ENCODE peak calls at places on chromosomes 11 and 22, in four cellular contexts. One of them, this sample, is unnamed. For H3K27me3 and H3K4me1, the result is how much of the 10 kb centered on the place peaks cover.

GRCh38 chr22:29316429-29316828 is 932 bp upstream of the RASL10A start:
- DNase-seq in IMR-90: no peak
- DNase-seq in thoracic aorta: no peak
- DNase-seq in prostate gland: no peak
- DNase-seq in this sample: no peak

GRCh38 chr11:57394203-57394602 is 3.8 kb upstream of the PRG2 start:
- DNase-seq in IMR-90: no peak
- DNase-seq in thoracic aorta: no peak
- DNase-seq in prostate gland: no peak
- DNase-seq in this sample: no peak

GRCh38 chr11:125315088-125315740 is 150.7 kb downstream of the PKNOX2 start:
- DNase-seq in thoracic aorta: no peak
- DNase-seq in prostate gland: no peak
- DNase-seq in IMR-90: peak
- DNase-seq in this sample: no peak

GRCh38 chr11:134606251-134606650 is 194.2 kb upstream of the B3GAT1 start:
- DNase-seq in prostate gland: no peak
- DNase-seq in thoracic aorta: no peak
- DNase-seq in IMR-90: no peak
- DNase-seq in this sample: no peak

GRCh38 chr11:102836290-102836875 is 7.0 kb downstream of the MMP3 start:
- DNase-seq in thoracic aorta: no peak
- DNase-seq in IMR-90: peak
- DNase-seq in prostate gland: no peak
- DNase-seq in this sample: no peak

GRCh38 chr22:48197189-48197690 is 1434.8 kb downstream of the TBC1D22A start:
- DNase-seq in IMR-90: no peak
- DNase-seq in prostate gland: no peak
- DNase-seq in thoracic aorta: no peak
- DNase-seq in this sample: no peak

GRCh38 chr11:122440783-122441701 is 214.5 kb upstream of the UBASH3B start:
- DNase-seq in prostate gland: no peak
- DNase-seq in thoracic aorta: no peak
- DNase-seq in IMR-90: no peak
- DNase-seq in this sample: no peak

GRCh38 chr11:132772712-132773545 is 759.4 kb downstream of the OPCML start:
- DNase-seq in prostate gland: no peak
- DNase-seq in IMR-90: no peak
- DNase-seq in thoracic aorta: no peak
- DNase-seq in this sample: no peak

GRCh38 chr22:29443452-29443851 is 5.1 kb downstream of the RFPL1 start:
- DNase-seq in prostate gland: no peak
- DNase-seq in IMR-90: no peak
- DNase-seq in thoracic aorta: no peak
- DNase-seq in this sample: no peak

GRCh38 chr11:95074806-95075563 is 8.3 kb downstream of the SRSF8 start:
- DNase-seq in prostate gland: no peak
- DNase-seq in thoracic aorta: no peak
- DNase-seq in IMR-90: no peak
- DNase-seq in this sample: peak

GRCh38 chr11:70418130-70418529 is 19.8 kb downstream of the CTTN start:
- DNase-seq in thoracic aorta: no peak
- DNase-seq in IMR-90: no peak
- DNase-seq in prostate gland: no peak
- DNase-seq in this sample: no peak

GRCh38 chr22:24190566-24191208 is 9.4 kb downstream of the SUSD2 start:
- DNase-seq in IMR-90: no peak
- DNase-seq in prostate gland: no peak
- DNase-seq in thoracic aorta: no peak
- DNase-seq in this sample: no peak

GRCh38 chr11:68659158-68659921 is 25.0 kb upstream of the GAL start:
- DNase-seq in prostate gland: peak
- DNase-seq in IMR-90: peak
- DNase-seq in thoracic aorta: no peak
- DNase-seq in this sample: peak
- H3K27me3 ChIP-seq in prostate gland: under half
- H3K27me3 ChIP-seq in IMR-90: under half
- H3K27me3 ChIP-seq in thoracic aorta: under half
- H3K27me3 ChIP-seq in this sample: under half

GRCh38 chr11:35675901-35676610 is 13.5 kb downstream of the TRIM44 start:
- DNase-seq in prostate gland: no peak
- DNase-seq in thoracic aorta: no peak
- DNase-seq in IMR-90: peak
- DNase-seq in this sample: no peak
- H3K4me1 ChIP-seq in prostate gland: under half
- H3K4me1 ChIP-seq in thoracic aorta: under half
- H3K4me1 ChIP-seq in IMR-90: under half
- H3K4me1 ChIP-seq in this sample: under half

GRCh38 chr11:45285931-45286632 is at the start of gene SYT13:
- DNase-seq in prostate gland: peak
- DNase-seq in thoracic aorta: no peak
- DNase-seq in IMR-90: no peak
- DNase-seq in this sample: no peak
- H3K27me3 ChIP-seq in prostate gland: under half
- H3K27me3 ChIP-seq in thoracic aorta: under half
- H3K27me3 ChIP-seq in IMR-90: half or more
- H3K27me3 ChIP-seq in this sample: under half

GRCh38 chr11:109970516-109971183 is 122.5 kb upstream of the ZC3H12C start:
- DNase-seq in prostate gland: no peak
- DNase-seq in thoracic aorta: no peak
- DNase-seq in IMR-90: no peak
- DNase-seq in this sample: no peak
- H3K4me1 ChIP-seq in prostate gland: under half
- H3K4me1 ChIP-seq in thoracic aorta: under half
- H3K4me1 ChIP-seq in IMR-90: under half
- H3K4me1 ChIP-seq in this sample: under half

DNA sequence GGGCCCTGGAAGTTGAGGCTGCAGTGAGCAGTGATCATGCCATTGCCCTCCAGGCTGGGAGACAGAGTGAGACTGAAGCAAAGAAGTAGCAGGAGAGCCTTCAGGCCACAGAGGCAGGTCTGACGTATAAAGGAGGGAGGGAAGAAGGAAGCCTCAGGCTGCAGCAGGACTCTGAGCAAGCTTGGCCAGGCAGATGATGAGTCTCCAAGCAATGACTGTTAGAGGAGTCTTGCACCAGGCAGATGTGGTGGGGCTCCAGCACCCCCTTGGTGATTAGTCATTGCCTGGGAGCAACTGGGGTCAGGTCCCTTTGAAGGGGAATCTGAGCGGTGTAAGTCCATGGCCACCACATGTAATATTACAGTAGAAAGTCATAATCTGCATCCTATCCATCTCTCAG is 36.6 kb upstream of the NFAM1 start:
- DNase-seq in prostate gland: no peak
- DNase-seq in thoracic aorta: no peak
- DNase-seq in IMR-90: peak
- DNase-seq in this sample: no peak
- H3K27me3 ChIP-seq in prostate gland: under half
- H3K27me3 ChIP-seq in thoracic aorta: under half
- H3K27me3 ChIP-seq in IMR-90: under half
- H3K27me3 ChIP-seq in this sample: under half

GRCh38 chr11:131665344-131665968 is 295.0 kb downstream of the NTM start:
- DNase-seq in prostate gland: no peak
- DNase-seq in thoracic aorta: no peak
- DNase-seq in IMR-90: no peak
- DNase-seq in this sample: no peak

GRCh38 chr11:131663403-131664200 is 293.2 kb downstream of the NTM start:
- DNase-seq in prostate gland: no peak
- DNase-seq in IMR-90: no peak
- DNase-seq in thoracic aorta: no peak
- DNase-seq in this sample: peak

GRCh38 chr11:131664246-131664645 is 293.8 kb downstream of the NTM start:
- DNase-seq in prostate gland: no peak
- DNase-seq in IMR-90: no peak
- DNase-seq in thoracic aorta: no peak
- DNase-seq in this sample: no peak

GRCh38 chr11:131666006-131666405 is 295.6 kb downstream of the NTM start:
- DNase-seq in prostate gland: no peak
- DNase-seq in IMR-90: no peak
- DNase-seq in thoracic aorta: no peak
- DNase-seq in this sample: no peak

GRCh38 chr11:131664811-131665210 is 294.4 kb downstream of the NTM start:
- DNase-seq in prostate gland: no peak
- DNase-seq in thoracic aorta: no peak
- DNase-seq in IMR-90: no peak
- DNase-seq in this sample: no peak
- H3K4me1 ChIP-seq in prostate gland: under half
- H3K4me1 ChIP-seq in thoracic aorta: under half
- H3K4me1 ChIP-seq in IMR-90: under half
- H3K4me1 ChIP-seq in this sample: under half

DNA sequence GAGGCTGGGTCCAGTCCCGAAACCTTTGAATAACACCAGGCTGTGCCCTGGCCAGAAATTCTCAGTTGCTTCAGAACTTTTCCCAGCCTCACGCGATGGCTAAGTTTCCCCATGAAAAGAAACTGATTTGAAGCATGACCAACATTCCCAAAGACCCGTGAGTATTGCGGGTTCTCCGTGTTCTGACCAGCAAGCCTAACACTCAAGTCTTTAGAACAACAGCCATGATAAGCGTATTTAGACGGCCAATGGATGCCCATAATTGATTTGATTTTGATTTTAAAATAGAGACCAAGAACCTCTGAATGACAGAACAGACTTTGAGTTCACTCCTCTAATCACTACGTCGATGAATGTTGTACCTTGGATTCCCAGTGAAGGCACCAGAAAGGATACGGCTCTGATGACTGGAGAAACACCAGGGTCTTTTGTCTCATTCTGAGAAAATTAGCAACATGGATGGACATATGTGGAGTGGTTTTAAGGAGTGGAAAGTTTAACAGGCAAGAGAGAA is 43.9 kb downstream of the ZNF280B start:
- DNase-seq in IMR-90: no peak
- DNase-seq in prostate gland: no peak
- DNase-seq in thoracic aorta: no peak
- DNase-seq in this sample: no peak
- H3K27me3 ChIP-seq in IMR-90: under half
- H3K27me3 ChIP-seq in prostate gland: under half
- H3K27me3 ChIP-seq in thoracic aorta: under half
- H3K27me3 ChIP-seq in this sample: under half

This sample was measured in breast epithelium.